ENCODE peak calls at places on chromosomes 7 and 10, in seven cellular contexts. R is body of pancreas, P is RWPE2, F is BJ, O is HCT116, M is adipocyte, E is astrocyte. A is an unnamed sample.

GRCh38 chr10:60291354-60291930 is 98.2 kb downstream of the ANK3 start:
- DNase-seq in E (no peak), M (no peak), P (no peak), F (no peak), R (no peak), O (no peak), A (no peak)

GRCh38 chr10:103818110-103818509 is 37.3 kb downstream of the SH3PXD2A start:
- DNase-seq in E (no peak), F (no peak), R (no peak), P (no peak), M (no peak), O (no peak), A (no peak)

GRCh38 chr10:81984428-81984827 is 109.4 kb downstream of the NRG3 start:
- DNase-seq in E (no peak), R (no peak), M (no peak), O (no peak), F (no peak), P (no peak), A (no peak)

GRCh38 chr10:121681982-121682687 is 83.9 kb upstream of the FGFR2 start:
- DNase-seq in E (no peak), F (no peak), R (no peak), M (no peak), P (no peak), O (no peak), A (no peak)

GRCh38 chr7:151752816-151753600 is 123.9 kb downstream of the PRKAG2 start:
- DNase-seq in O (no peak), R (no peak), P (no peak), M (peak; percentile 51), E (peak; percentile 25), F (no peak), A (no peak)

GRCh38 chr10:126939706-126940105 is 34.5 kb downstream of the DOCK1 start:
- DNase-seq in O (no peak), P (no peak), F (no peak), R (no peak), E (no peak), M (no peak), A (no peak)

GRCh38 chr10:65419629-65420028 is 1506.2 kb upstream of the LRRTM3 start:
- DNase-seq in M (no peak), P (no peak), R (no peak), E (no peak), O (no peak), F (no peak), A (no peak)

GRCh38 chr7:158431941-158432347 is 155.7 kb downstream of the PTPRN2 start:
- DNase-seq in P (peak; percentile 86), M (peak; percentile 43), F (no peak), E (peak; percentile 30), R (peak; percentile 49), O (peak; percentile 54), A (peak; percentile 28)

GRCh38 chr7:32892521-32893224 is 1.1 kb upstream of the KBTBD2 start:
- DNase-seq in M (peak; percentile 74), E (peak; percentile 54), O (peak; percentile 4), P (peak; percentile 56), R (peak; percentile 28), F (no peak), A (peak; percentile 39)

GRCh38 chr7:14507617-14508016 is 394.9 kb downstream of the DGKB start:
- DNase-seq in P (peak; percentile 71), F (no peak), M (no peak), O (no peak), R (peak; percentile 82), E (peak; percentile 49), A (no peak)

GRCh38 chr7:10577866-10578374 is 395.8 kb upstream of the PHF14 start:
- DNase-seq in E (no peak), F (no peak), P (no peak), R (no peak), O (no peak), M (no peak), A (no peak)

GRCh38 chr7:105470090-105470489 is 52.0 kb downstream of the PUS7 start:
- DNase-seq in P (no peak), M (no peak), F (no peak), R (no peak), E (no peak), O (no peak), A (no peak)
- H3K36me3 ChIP-seq in P (peaks cover 31% of the 10 kb centered on the region), M (peaks cover 14% of the 10 kb centered on the region), F (no peaks in the 10 kb centered on the region), R (no peaks in the 10 kb centered on the region), E (peaks cover 7% of the 10 kb centered on the region), O (peaks cover 6% of the 10 kb centered on the region), A (no peaks in the 10 kb centered on the region)

DNA sequence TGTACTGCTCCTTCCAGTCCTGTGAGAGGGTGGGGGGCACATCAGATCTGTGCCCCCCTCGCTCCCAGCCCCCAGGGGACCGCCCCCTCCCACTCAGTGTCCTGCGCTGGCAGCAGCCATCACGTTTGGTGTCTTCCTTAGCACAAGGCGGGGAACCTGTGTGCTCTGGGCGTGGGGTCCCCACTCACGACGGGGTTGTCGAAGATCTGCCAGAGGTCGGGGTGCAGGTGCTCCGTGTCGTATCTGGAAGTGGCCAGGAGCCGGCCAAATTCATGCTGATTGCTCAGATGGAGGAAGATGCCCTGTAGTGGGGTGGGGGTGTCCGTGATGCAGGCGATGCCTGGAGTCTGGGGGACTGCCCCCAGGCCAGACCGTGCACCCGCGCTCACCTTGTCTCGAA is 7.2 kb downstream of the PLOD3 start:
- DNase-seq in R (no peak), O (no peak), E (no peak), M (no peak), F (no peak), P (no peak), A (no peak)
- H3K36me3 ChIP-seq in R (peaks cover 9% of the 10 kb centered on the region), O (peaks cover 8% of the 10 kb centered on the region), E (peaks cover 6% of the 10 kb centered on the region), M (peaks cover 71% of the 10 kb centered on the region), F (peaks cover 32% of the 10 kb centered on the region), P (peaks cover 43% of the 10 kb centered on the region), A (no peaks in the 10 kb centered on the region)

DNA sequence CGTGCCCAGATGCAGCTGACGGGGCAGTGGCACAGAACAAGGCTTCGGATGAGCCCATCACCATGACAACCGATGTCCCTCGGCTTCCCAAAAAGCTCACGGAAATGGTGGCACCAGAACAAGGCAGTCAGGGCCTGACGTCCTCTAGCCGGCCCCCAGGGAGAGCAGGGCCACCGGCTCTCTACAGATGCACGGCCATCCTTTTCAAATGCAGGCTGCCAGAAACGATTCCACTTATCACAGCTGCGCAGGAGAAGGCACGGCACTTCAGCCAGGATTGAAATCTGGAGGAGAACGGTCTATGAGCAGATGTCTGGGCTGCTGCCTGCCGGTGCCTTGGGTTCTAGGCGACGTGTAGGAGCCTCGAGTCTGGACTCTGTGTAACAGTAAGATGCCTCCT is 223.8 kb downstream of the ZMYND11 start:
- DNase-seq in O (no peak), E (no peak), R (no peak), P (no peak), F (no peak), M (no peak), A (no peak)
- H3K36me3 ChIP-seq in O (peaks cover 10% of the 10 kb centered on the region), E (peaks cover 16% of the 10 kb centered on the region), R (no peaks in the 10 kb centered on the region), P (no peaks in the 10 kb centered on the region), F (peaks cover 32% of the 10 kb centered on the region), M (peaks cover 86% of the 10 kb centered on the region), A (no peaks in the 10 kb centered on the region)

GRCh38 chr10:86033581-86033980 is 333.0 kb downstream of the GRID1 start:
- DNase-seq in F (no peak), O (no peak), R (no peak), E (no peak), M (no peak), P (no peak), A (no peak)
- H3K36me3 ChIP-seq in F (no peaks in the 10 kb centered on the region), O (no peaks in the 10 kb centered on the region), R (no peaks in the 10 kb centered on the region), E (no peaks in the 10 kb centered on the region), M (no peaks in the 10 kb centered on the region), P (no peaks in the 10 kb centered on the region), A (no peaks in the 10 kb centered on the region)

A was measured in gastrocnemius medialis.